ENCODE peak calls at places on chromosomes 5 and 9, in five cellular contexts. W is CD8-positive, alpha-beta memory T cell; S is effector memory CD4-positive, alpha-beta T cell; K is PC-3; E is cardiac fibroblast. V is an unnamed sample.

GRCh38 chr5:132055441-132055807 is 5.0 kb upstream of the IL3 start:
- DNase-seq in S (no peak), W (no peak), E (no peak), K (no peak), V (no peak)

GRCh38 chr9:37412431-37413151 is 9.9 kb upstream of the GRHPR start:
- DNase-seq in W (no peak), S (no peak), K (no peak), E (peak; percentile 36), V (no peak)

GRCh38 chr5:14109041-14109747 is 33.9 kb upstream of the TRIO start:
- DNase-seq in W (no peak), E (peak; percentile 90), S (no peak), K (peak; percentile 92), V (peak; percentile 10)

GRCh38 chr5:964821-965220 is 43.8 kb upstream of the NKD2 start:
- DNase-seq in K (no peak), W (no peak), S (no peak), E (no peak), V (no peak)

GRCh38 chr5:168851902-168852321 is 272.7 kb upstream of the PANK3 start:
- DNase-seq in E (peak; percentile 75), S (peak; percentile 45), W (no peak), K (peak; percentile 54), V (peak; percentile 68)

GRCh38 chr9:7879551-7880245 is 80.1 kb upstream of the DMAC1 start:
- DNase-seq in E (no peak), S (no peak), K (no peak), W (peak; percentile 23), V (no peak)

GRCh38 chr9:94824401-94824800 is 97.9 kb downstream of the AOPEP start:
- DNase-seq in W (no peak), E (no peak), K (no peak), S (no peak), V (no peak)

GRCh38 chr5:10372726-10373709 is 19.5 kb downstream of the MARCHF6 start:
- DNase-seq in E (no peak), W (no peak), K (no peak), S (no peak), V (no peak)

GRCh38 chr9:70168521-70168920 is 90.3 kb upstream of the SMC5 start:
- DNase-seq in K (no peak), S (no peak), E (no peak), W (no peak), V (no peak)

GRCh38 chr9:69936427-69936826 is 107.2 kb upstream of the MAMDC2 start:
- DNase-seq in K (peak; percentile 75), W (no peak), S (no peak), E (peak; percentile 79), V (peak; percentile 53)

GRCh38 chr9:35871514-35871913 is 1.3 kb upstream of the OR13J1 start:
- DNase-seq in K (peak; percentile 93), S (no peak), E (no peak), W (no peak), V (no peak)

GRCh38 chr9:70021026-70021571 is 22.5 kb upstream of the MAMDC2 start:
- DNase-seq in W (no peak), E (peak; percentile 97), S (no peak), K (peak; percentile 78), V (peak; percentile 84)

GRCh38 chr5:137960141-137960540 is 70.9 kb downstream of the PKD2L2 start:
- DNase-seq in E (no peak), K (no peak), S (no peak), W (no peak), V (peak; percentile 10)

GRCh38 chr5:140840978-140841962 is at the start of gene PCDHA8:
- DNase-seq in W (no peak), E (peak; percentile 17), S (no peak), K (peak; percentile 73), V (no peak)

GRCh38 chr5:51380603-51381207 is 2.5 kb upstream of the ISL1 start:
- DNase-seq in W (no peak), K (peak; percentile 65), E (peak; percentile 47), S (no peak), V (peak; percentile 34)

GRCh38 chr5:157342822-157343402 is 77.0 kb downstream of the CYFIP2 start:
- DNase-seq in E (peak; percentile 54), K (peak; percentile 70), S (peak; percentile 21), W (peak; percentile 15), V (peak; percentile 42)

GRCh38 chr5:141508808-141509611 is 20.1 kb downstream of the PCDHGC5 start:
- DNase-seq in W (no peak), K (peak; percentile 79), E (peak; percentile 97), S (no peak), V (peak; percentile 96)

GRCh38 chr5:168669668-168670378 is 90.7 kb upstream of the PANK3 start:
- DNase-seq in W (no peak), K (no peak), S (no peak), E (no peak), V (no peak)

GRCh38 chr5:134110382-134110781 is 4.1 kb upstream of the TCF7 start:
- DNase-seq in K (no peak), E (no peak), S (no peak), W (no peak), V (no peak)

GRCh38 chr5:127970854-127971425 is 112.6 kb upstream of the SLC12A2 start:
- DNase-seq in S (no peak), K (no peak), W (no peak), E (no peak), V (no peak)

GRCh38 chr9:129185991-129186390 is 7.9 kb upstream of the IER5L start:
- DNase-seq in K (peak; percentile 43), S (no peak), W (no peak), E (peak; percentile 45), V (no peak)

GRCh38 chr9:69097923-69098593 is 62.5 kb downstream of the FXN start:
- DNase-seq in E (no peak), K (no peak), S (no peak), W (no peak), V (no peak)

GRCh38 chr5:170289749-170290148 is 7.8 kb downstream of the LCP2 start:
- DNase-seq in E (no peak), S (no peak), K (no peak), W (no peak), V (no peak)

GRCh38 chr5:123428521-123429220 is 5.5 kb upstream of the CEP120 start:
- DNase-seq in K (no peak), S (no peak), W (no peak), E (no peak), V (no peak)

GRCh38 chr5:123425444-123425843 is 2.2 kb upstream of the CEP120 start:
- DNase-seq in E (no peak), K (no peak), S (no peak), W (no peak), V (no peak)

GRCh38 chr5:123429221-123429954 is 6.2 kb upstream of the CEP120 start:
- DNase-seq in S (no peak), K (no peak), W (no peak), E (no peak), V (no peak)

GRCh38 chr5:123434796-123435195 is 11.6 kb upstream of the CEP120 start:
- DNase-seq in E (no peak), K (no peak), W (no peak), S (no peak), V (no peak)

DNA sequence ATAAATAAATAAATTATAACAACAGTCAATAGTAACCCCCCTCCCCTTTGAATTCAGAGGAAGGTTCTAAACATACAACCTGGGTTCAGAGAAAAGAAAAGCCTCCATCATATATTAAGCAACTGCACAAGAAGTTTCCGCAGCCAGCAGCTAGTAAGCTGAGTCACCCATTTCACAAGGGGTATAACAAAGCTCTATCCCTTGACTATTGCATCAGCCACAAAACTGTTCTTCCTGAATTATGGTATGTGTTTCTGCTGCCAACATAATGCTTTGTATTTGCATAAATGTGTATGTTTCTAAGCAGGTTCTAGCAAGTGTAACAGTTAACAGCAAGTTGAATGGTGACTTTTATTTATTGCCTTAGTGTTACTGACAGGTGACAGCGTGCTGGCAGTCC is 6.8 kb upstream of the CEP120 start:
- DNase-seq in K (peak; percentile 86), W (no peak), E (peak; percentile 97), S (no peak), V (peak; percentile 98)
- H3K4me3 ChIP-seq in K (no peak overlapping the region), W (no peak overlapping the region), E (no peak overlapping the region), S (no peak overlapping the region), V (no peak overlapping the region)

DNA sequence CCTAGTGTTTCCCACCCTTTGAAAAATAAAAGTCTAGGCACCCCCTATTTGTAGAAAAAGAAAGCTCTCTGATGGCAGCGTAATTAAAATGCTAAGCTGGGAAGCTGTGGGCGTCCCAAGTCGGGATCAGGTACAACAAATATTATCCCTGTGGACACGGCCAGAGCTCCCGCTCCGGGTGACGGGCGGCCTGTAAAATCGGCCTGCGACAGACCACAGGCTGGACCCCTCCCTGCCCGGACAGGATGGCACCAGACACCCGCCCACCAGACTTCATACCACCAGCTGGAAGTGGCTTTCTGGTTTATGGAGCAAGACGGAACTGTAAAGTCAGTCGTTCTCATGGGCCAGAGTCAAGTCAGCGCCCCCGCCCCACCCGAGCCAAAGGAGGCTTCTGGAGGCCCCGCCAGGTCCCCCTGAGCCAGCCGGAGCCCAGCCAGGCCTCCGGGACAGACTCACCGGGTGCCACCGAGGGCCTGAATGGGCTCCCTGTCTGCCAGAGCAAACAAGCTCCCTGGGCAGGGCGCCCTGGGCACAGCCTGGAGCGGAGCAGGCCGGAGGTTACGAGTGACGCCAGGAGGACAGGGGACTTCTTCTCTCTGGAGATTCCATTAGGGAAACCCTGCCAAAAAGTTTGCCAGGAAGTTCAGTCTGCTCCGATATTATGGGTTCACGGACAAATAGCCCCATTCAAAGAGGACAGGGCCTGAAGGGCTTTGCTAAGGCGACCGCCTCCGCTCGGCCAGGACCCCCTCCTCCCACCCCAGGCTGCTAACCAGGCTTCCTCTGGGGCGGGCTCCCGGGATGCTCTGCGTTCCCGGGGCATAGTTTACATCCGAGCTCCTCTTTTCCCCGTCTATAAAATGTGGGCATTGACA is 173.7 kb downstream of the ERCC6L2 start:
- DNase-seq in W (no peak), S (no peak), K (no peak), E (no peak), V (no peak)
- H3K4me3 ChIP-seq in W (no peak overlapping the region), S (no peak overlapping the region), K (no peak overlapping the region), E (no peak overlapping the region), V (no peak overlapping the region)

GRCh38 chr9:130867556-130867955 is 29.1 kb downstream of the QRFP start:
- DNase-seq in K (no peak), W (no peak), S (no peak), E (no peak), V (no peak)

GRCh38 chr9:130865921-130866320 is 30.7 kb downstream of the QRFP start:
- DNase-seq in S (no peak), K (no peak), E (no peak), W (no peak), V (no peak)

GRCh38 chr9:130864541-130864940 is 29.5 kb downstream of the ABL1 start:
- DNase-seq in K (no peak), S (no peak), W (no peak), E (no peak), V (no peak)

GRCh38 chr9:130868230-130868629 is 28.4 kb downstream of the QRFP start:
- DNase-seq in K (no peak), E (no peak), S (no peak), W (no peak), V (no peak)

GRCh38 chr9:130866474-130866965 is 30.1 kb downstream of the QRFP start:
- DNase-seq in E (peak; percentile 92), W (peak; percentile 10), K (peak; percentile 90), S (peak; percentile 20), V (peak; percentile 92)
- H3K4me3 ChIP-seq in E (peak overlapping the region; percentile 57), W (no peak overlapping the region), K (no peak overlapping the region), S (no peak overlapping the region), V (no peak overlapping the region)

DNA sequence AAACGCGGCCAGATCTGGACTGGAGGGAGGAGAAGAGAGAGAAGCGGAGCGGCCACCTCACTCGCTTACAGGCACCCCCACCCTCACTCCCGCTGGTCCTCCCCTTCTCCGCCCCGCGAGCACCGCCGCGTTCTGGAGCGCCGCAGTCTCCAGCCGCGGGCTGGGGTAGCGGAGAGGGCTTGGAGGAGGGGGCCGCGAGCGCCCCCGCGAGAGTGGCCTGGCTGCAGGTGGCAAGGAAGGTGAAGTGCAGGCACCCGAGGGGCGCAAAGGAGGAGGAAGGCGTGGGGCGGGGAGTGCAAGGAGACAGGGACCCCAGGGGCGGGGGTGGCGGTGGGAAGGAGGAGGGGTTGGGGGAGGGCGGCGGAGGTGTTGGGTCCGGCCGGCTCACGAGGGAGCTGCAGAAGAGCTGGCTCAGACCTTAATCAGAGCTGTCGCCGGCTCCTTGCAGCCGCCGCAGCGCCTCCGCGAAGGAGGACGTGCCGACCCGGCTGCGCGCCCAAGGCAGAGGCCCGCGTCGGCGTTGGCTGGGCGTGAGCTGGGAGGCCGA is at the start of gene DMRT3:
- DNase-seq in E (no peak), W (no peak), S (no peak), K (no peak), V (no peak)
- H3K4me3 ChIP-seq in E (no peak within 1 kb of the TSS), W (no peak within 1 kb of the TSS), S (no peak within 1 kb of the TSS), K (peak within 1 kb of the TSS; percentile 51), V (no peak within 1 kb of the TSS)

V was measured in fibroblast of pulmonary artery.